ENCODE peak calls at places on chromosomes 7 and 10, in seven cellular contexts. S is HepG2, P is GM12878, A is SK-N-SH, D is H1, E is GM12891, U is K562. O is an unnamed sample.

GRCh38 chr7:73647725-73648592 is 19.7 kb upstream of the VPS37D start:
- DNase-seq in S (peak), P (no peak), A (peak), D (no peak), E (peak), U (no peak), O (no peak)

GRCh38 chr7:21844742-21845141 is 101.0 kb downstream of the CDCA7L start:
- DNase-seq in S (no peak), P (no peak), A (no peak), D (no peak), E (no peak), U (no peak), O (no peak)

GRCh38 chr7:157168571-157168970 is 29.8 kb downstream of the UBE3C start:
- DNase-seq in S (no peak), P (no peak), A (peak), D (no peak), E (no peak), U (no peak), O (no peak)

GRCh38 chr10:109427421-109427820 is 495.9 kb downstream of the XPNPEP1 start:
- DNase-seq in S (no peak), P (no peak), A (no peak), D (no peak), E (no peak), U (no peak), O (no peak)

GRCh38 chr7:40572810-40573470 is 438.1 kb downstream of the SUGCT start:
- DNase-seq in S (no peak), P (no peak), A (no peak), D (no peak), E (no peak), U (no peak), O (no peak)

GRCh38 chr7:150953061-150953997 is 24.8 kb downstream of the KCNH2 start:
- DNase-seq in S (no peak), P (no peak), A (no peak), D (no peak), E (no peak), U (no peak), O (no peak)

GRCh38 chr10:82796510-82796909 is 921.5 kb downstream of the NRG3 start:
- DNase-seq in S (no peak), P (no peak), A (peak), D (no peak), E (no peak), U (no peak), O (no peak)

GRCh38 chr7:2191026-2191425 is 41.7 kb downstream of the MAD1L1 start:
- DNase-seq in S (no peak), P (no peak), A (no peak), D (no peak), E (no peak), U (no peak), O (no peak)

GRCh38 chr7:100156331-100157068 is 2.0 kb downstream of the TRAPPC14 start:
- DNase-seq in S (no peak), P (no peak), A (peak), D (no peak), E (no peak), U (peak), O (no peak)

GRCh38 chr7:79528421-79528820 is 75.0 kb upstream of the MAGI2 start:
- DNase-seq in S (no peak), P (no peak), A (no peak), D (no peak), E (no peak), U (no peak), O (no peak)

GRCh38 chr7:34740840-34741239 is 82.8 kb downstream of the NPSR1 start:
- DNase-seq in S (no peak), P (no peak), A (no peak), D (no peak), E (no peak), U (no peak), O (no peak)

GRCh38 chr10:125955766-125956165 is 59.4 kb downstream of the FANK1 start:
- DNase-seq in S (no peak), P (no peak), A (no peak), D (no peak), E (no peak), U (no peak), O (no peak)

GRCh38 chr10:127059314-127059713 is 137.1 kb downstream of the INSYN2A start:
- DNase-seq in S (no peak), P (no peak), A (no peak), D (no peak), E (no peak), U (no peak), O (no peak)

GRCh38 chr10:4028838-4029583 is 244.0 kb upstream of the KLF6 start:
- DNase-seq in S (no peak), P (no peak), A (no peak), D (no peak), E (no peak), U (no peak), O (no peak)

GRCh38 chr10:92760609-92761008 is 70.9 kb downstream of the HHEX start:
- DNase-seq in S (no peak), P (no peak), A (no peak), D (no peak), E (no peak), U (no peak), O (no peak)

GRCh38 chr7:140512317-140513000 is 33.2 kb upstream of the MKRN1 start:
- DNase-seq in S (peak), P (no peak), A (peak), D (no peak), E (no peak), U (peak), O (no peak)

GRCh38 chr10:387949-388660 is 252.8 kb downstream of the ZMYND11 start:
- DNase-seq in S (peak), P (no peak), A (no peak), D (no peak), E (no peak), U (no peak), O (no peak)

GRCh38 chr10:101772895-101773761 is 2.8 kb downstream of the FGF8 start:
- DNase-seq in S (no peak), P (no peak), A (peak), D (no peak), E (no peak), U (no peak), O (no peak)

GRCh38 chr7:140230862-140231778 is 54.3 kb upstream of the KDM7A start:
- DNase-seq in S (peak), P (no peak), A (peak), D (peak), E (no peak), U (peak), O (no peak)

GRCh38 chr10:119770928-119771327 is 45.1 kb downstream of the INPP5F start:
- DNase-seq in S (no peak), P (no peak), A (no peak), D (no peak), E (no peak), U (no peak), O (no peak)

GRCh38 chr7:98163704-98164478 is 47.3 kb upstream of the BHLHA15 start:
- DNase-seq in S (no peak), P (no peak), A (no peak), D (no peak), E (no peak), U (no peak), O (no peak)

GRCh38 chr7:127683776-127684681 is 32.0 kb downstream of the SND1 start:
- DNase-seq in S (no peak), P (peak), A (no peak), D (no peak), E (no peak), U (no peak), O (no peak)

GRCh38 chr10:114401195-114401741 is 3.0 kb downstream of the AFAP1L2 start:
- DNase-seq in S (no peak), P (no peak), A (no peak), D (no peak), E (no peak), U (no peak), O (no peak)

GRCh38 chr7:115748123-115748738 is 282.3 kb downstream of the TFEC start:
- DNase-seq in S (peak), P (no peak), A (no peak), D (no peak), E (no peak), U (no peak), O (no peak)

GRCh38 chr7:122199171-122199570 is 55.1 kb upstream of the AASS start:
- DNase-seq in S (no peak), P (no peak), A (no peak), D (no peak), E (no peak), U (no peak), O (no peak)

GRCh38 chr10:126302195-126302594 is 86.1 kb downstream of the ADAM12 start:
- DNase-seq in S (no peak), P (no peak), A (no peak), D (no peak), E (no peak), U (no peak), O (no peak)

GRCh38 chr10:35451103-35452016 is 115.1 kb downstream of the CCNY start:
- DNase-seq in S (no peak), P (peak), A (no peak), D (no peak), E (peak), U (peak), O (peak)

GRCh38 chr7:101814081-101814995 is 3.1 kb upstream of the CUX1 start:
- DNase-seq in S (peak), P (no peak), A (peak), D (no peak), E (peak), U (peak), O (peak)

GRCh38 chr10:124708922-124709520 is 35.2 kb downstream of the FAM53B start:
- DNase-seq in S (no peak), P (no peak), A (peak), D (no peak), E (no peak), U (no peak), O (no peak)

GRCh38 chr7:94491410-94491809 is 18.2 kb upstream of the CASD1 start:
- DNase-seq in S (no peak), P (no peak), A (no peak), D (no peak), E (no peak), U (no peak), O (no peak)

DNA sequence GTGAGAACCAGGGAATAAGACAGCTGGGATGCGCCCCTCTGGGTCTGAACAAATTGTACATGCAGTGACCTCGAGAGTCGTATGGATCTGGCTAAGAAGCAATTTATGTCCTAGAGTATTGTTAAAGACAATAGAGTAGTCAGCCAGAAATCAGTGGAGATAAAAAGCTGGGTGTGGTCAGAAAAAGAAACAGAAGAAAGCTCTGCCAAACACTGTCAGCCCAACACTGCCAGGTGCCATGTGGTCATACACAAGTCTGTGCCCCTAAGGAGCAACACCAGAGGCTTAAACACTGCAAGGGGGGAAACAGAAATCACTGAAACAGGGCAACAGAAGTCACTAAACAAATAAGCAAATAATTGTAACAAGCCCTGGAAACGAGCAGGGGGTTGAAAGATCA is 62.1 kb downstream of the CNOT4 start:
- DNase-seq in S (no peak), P (no peak), A (no peak), D (no peak), E (no peak), U (no peak), O (no peak)
- TF ChIP-seq TAF1 in S (no peak), P (no peak), A (no peak), D (no peak), E (no peak), U (no peak), O (no peak)

DNA sequence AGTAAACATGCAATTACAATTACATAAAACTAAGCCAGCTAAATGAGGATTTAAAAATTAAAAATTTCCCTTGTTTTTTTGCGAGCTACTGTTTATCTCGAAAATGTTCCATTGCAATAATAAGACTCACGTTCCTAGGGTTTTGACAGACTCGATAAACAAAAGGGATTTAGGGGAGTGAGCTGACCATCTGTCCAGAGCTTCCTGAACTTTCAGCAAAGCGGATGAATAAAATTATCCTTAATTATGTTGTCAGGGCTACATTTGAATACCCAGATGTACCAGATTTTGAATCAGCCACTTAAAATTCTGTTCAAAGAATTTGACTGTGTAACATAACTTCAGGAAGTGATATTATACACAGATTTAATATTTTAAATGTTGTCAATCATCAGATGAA is 29.5 kb downstream of the CPVL start:
- DNase-seq in S (no peak), P (no peak), A (no peak), D (no peak), E (no peak), U (no peak), O (no peak)
- TF ChIP-seq TAF1 in S (no peak), P (no peak), A (no peak), D (no peak), E (no peak), U (no peak), O (no peak)

DNA sequence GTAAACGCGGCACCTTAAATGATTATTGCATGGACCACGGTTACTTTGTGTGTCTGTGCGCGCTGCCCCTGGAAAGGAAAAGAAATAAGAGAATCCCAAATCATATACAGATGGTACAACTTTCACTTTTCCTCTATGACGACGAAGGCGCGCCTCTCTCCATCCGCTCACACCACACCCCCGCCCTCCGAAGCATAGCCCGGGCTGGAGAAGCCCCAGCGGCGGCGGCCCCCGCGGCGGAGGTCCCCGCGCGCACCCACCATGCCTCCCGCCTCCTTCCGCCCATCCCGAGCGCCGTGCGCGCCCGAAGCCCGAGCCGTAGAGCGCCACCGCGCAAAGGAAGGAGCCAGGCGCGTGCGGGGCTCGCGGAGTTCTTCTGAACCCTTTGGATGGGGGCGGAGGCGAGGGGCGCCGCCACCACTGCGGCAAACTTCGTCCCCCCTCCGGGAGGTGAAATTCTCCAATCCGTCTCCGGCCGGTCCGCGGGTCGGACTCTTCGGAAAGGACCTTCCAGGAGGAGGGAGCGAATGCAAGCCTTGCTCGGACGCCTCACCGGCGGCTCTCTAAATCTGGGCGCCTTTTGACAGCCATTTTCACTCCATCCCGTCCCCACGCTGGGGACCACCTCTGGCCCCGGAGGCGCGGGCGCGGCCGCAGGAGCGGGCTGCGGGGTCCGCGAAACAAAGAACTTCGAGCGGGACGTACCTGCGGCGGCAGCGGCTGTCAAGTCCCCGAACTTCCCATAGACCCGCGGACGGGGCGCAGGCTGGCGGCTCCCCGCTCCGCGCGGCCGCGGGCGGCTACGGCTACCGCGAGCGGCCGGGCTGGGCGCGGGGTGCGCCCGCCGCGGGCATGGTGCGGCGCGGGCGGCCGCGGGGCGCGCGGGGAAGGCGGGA is 495 bp downstream of the GLI3 start:
- DNase-seq in S (no peak), P (no peak), A (peak), D (no peak), E (peak), U (no peak), O (no peak)
- TF ChIP-seq TAF1 in S (no peak), P (no peak), A (no peak), D (no peak), E (no peak), U (no peak), O (no peak)

DNA sequence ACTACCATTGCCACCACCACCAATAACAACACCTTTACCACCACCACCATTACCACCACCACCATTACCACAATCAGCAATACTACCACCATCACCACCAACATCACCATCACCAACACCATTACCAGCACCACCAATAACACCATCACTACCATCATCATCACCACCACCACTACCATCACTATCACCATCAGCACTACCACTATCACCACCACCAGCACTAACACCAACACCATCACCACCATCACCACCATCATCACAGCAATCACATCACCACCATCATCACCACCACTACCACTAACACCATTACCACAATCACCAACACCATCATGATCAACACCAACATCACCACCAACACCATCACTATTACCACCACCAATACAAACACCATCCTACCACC is 249.5 kb downstream of the GRID1 start:
- DNase-seq in S (no peak), P (no peak), A (no peak), D (no peak), E (no peak), U (no peak), O (no peak)
- TF ChIP-seq TAF1 in S (no peak), P (no peak), A (no peak), D (no peak), E (no peak), U (no peak), O (no peak)

O was measured in GM12892.